ENCODE peak calls at places on chromosome 17, in seven cellular contexts. T is heart left ventricle, N is hepatic stellate cell, K is AG04450, A is iris pigment epithelial cell, C is GM04504, W is heart right ventricle. G is an unnamed sample.

GRCh38 chr17:67164298-67164697 is 80.7 kb downstream of the HELZ start:
- DNase-seq in T (no peak), N (no peak), K (no peak), A (no peak), C (no peak), W (no peak), G (no peak)

GRCh38 chr17:21034350-21035235 is 8.2 kb downstream of the USP22 start:
- DNase-seq in T (no peak), N (no peak), K (no peak), A (peak), C (no peak), W (no peak), G (no peak)

GRCh38 chr17:66667491-66668030 is 167.4 kb upstream of the CACNG5 start:
- DNase-seq in T (no peak), N (no peak), K (no peak), A (no peak), C (no peak), W (no peak), G (no peak)

GRCh38 chr17:3639981-3640596 is 3.5 kb downstream of the CTNS start:
- DNase-seq in T (no peak), N (peak), K (no peak), A (peak), C (peak), W (no peak), G (peak)

GRCh38 chr17:32958418-32958817 is 30.5 kb downstream of the TMEM98 start:
- DNase-seq in T (no peak), N (no peak), K (no peak), A (no peak), C (peak), W (no peak), G (peak)

GRCh38 chr17:30952645-30953393 is 18.0 kb upstream of the RNF135 start:
- DNase-seq in T (peak), N (no peak), K (no peak), A (no peak), C (no peak), W (no peak), G (no peak)

GRCh38 chr17:15463363-15463762 is 4.1 kb downstream of the CDRT4 start:
- DNase-seq in T (peak), N (peak), K (peak), A (peak), C (no peak), W (peak), G (no peak)

GRCh38 chr17:35545150-35545549 is 7.7 kb upstream of the SLFN12L start:
- DNase-seq in T (no peak), N (no peak), K (no peak), A (no peak), C (no peak), W (no peak), G (no peak)

GRCh38 chr17:72588961-72589360 is 468.1 kb downstream of the SOX9 start:
- DNase-seq in T (no peak), N (no peak), K (no peak), A (peak), C (no peak), W (no peak), G (no peak)

GRCh38 chr17:35214631-35215273 is 20.6 kb upstream of the SLC35G3 start:
- DNase-seq in T (no peak), N (no peak), K (no peak), A (no peak), C (no peak), W (no peak), G (no peak)

GRCh38 chr17:29633886-29634285 is 11.2 kb upstream of the CORO6 start:
- DNase-seq in T (no peak), N (no peak), K (no peak), A (no peak), C (no peak), W (no peak), G (no peak)

GRCh38 chr17:39543176-39543575 is 64.5 kb downstream of the NEUROD2 start:
- DNase-seq in T (no peak), N (no peak), K (no peak), A (no peak), C (no peak), W (no peak), G (no peak)

G was measured in AG04449.